ENCODE peak calls at places on chromosome 21, in seven cellular contexts. B, K, H, F, V, M and A are unnamed samples.

GRCh38 chr21:40631201-40631600 is 215.8 kb downstream of the DSCAM start:
- DNase-seq in V (no peak), B (no peak), F (no peak), K (no peak), M (no peak), H (peak; percentile 88), A (no peak)

GRCh38 chr21:28979092-28979491 is 13.6 kb downstream of the LTN1 start:
- DNase-seq in M (no peak), V (no peak), K (no peak), F (no peak), H (no peak), B (no peak), A (no peak)

GRCh38 chr21:36976882-36977651 is 10.6 kb upstream of the HLCS start:
- DNase-seq in V (peak; percentile 23), B (peak; percentile 60), F (no peak), K (peak; percentile 30), H (peak; percentile 73), M (no peak), A (peak; percentile 93)

GRCh38 chr21:35911412-35912191 is 148.7 kb downstream of the SETD4 start:
- DNase-seq in V (no peak), H (no peak), M (no peak), B (no peak), K (no peak), F (no peak), A (no peak)

GRCh38 chr21:36860736-36861594 is 105.5 kb downstream of the HLCS start:
- DNase-seq in H (peak; percentile 91), M (no peak), V (no peak), B (no peak), K (no peak), F (no peak), A (no peak)

GRCh38 chr21:26850116-26850643 is 5.0 kb upstream of the ADAMTS1 start:
- DNase-seq in F (no peak), M (no peak), K (no peak), V (no peak), H (peak; percentile 29), B (no peak), A (peak; percentile 76)

GRCh38 chr21:43644609-43645008 is 14.7 kb downstream of the HSF2BP start:
- DNase-seq in B (no peak), F (no peak), H (peak; percentile 82), M (no peak), V (no peak), K (no peak), A (no peak)

GRCh38 chr21:43814215-43815106 is 25.1 kb downstream of the RRP1 start:
- DNase-seq in B (no peak), V (no peak), K (no peak), F (no peak), H (peak; percentile 11), M (no peak), A (peak; percentile 62)

GRCh38 chr21:26626187-26626586 is 53.1 kb upstream of the CYYR1 start:
- DNase-seq in M (no peak), V (no peak), H (no peak), F (no peak), B (no peak), K (no peak), A (no peak)

GRCh38 chr21:35637431-35637830 is 422.9 kb downstream of the SETD4 start:
- DNase-seq in K (no peak), M (no peak), H (peak; percentile 76), F (no peak), V (no peak), B (no peak), A (no peak)

GRCh38 chr21:28737671-28738279 is 254.9 kb downstream of the LTN1 start:
- DNase-seq in B (peak; percentile 20), V (no peak), H (peak; percentile 39), M (no peak), F (no peak), K (no peak), A (no peak)

GRCh38 chr21:26070822-26071425 is 99.6 kb downstream of the APP start:
- DNase-seq in M (peak; percentile 21), K (peak; percentile 55), B (peak; percentile 18), F (no peak), V (no peak), H (peak; percentile 55), A (peak; percentile 67)

GRCh38 chr21:39867198-39867650 is at the start of gene PCP4:
- DNase-seq in M (peak; percentile 51), B (peak; percentile 43), K (peak; percentile 45), H (peak; percentile 20), V (peak; percentile 13), F (no peak), A (peak; percentile 96)

GRCh38 chr21:46560568-46561447 is 44.1 kb downstream of the S100B start:
- DNase-seq in M (no peak), H (no peak), B (no peak), K (no peak), V (no peak), F (no peak), A (no peak)

GRCh38 chr21:31872452-31873274 is at the start of gene HUNK:
- DNase-seq in H (peak; percentile 37), M (no peak), B (peak; percentile 61), F (peak; percentile 15), V (peak; percentile 13), K (peak; percentile 34), A (peak; percentile 73)

GRCh38 chr21:32456497-32456918 is 44.0 kb downstream of the EVA1C start:
- DNase-seq in B (no peak), F (no peak), H (peak; percentile 77), K (peak; percentile 67), V (no peak), M (no peak), A (no peak)

GRCh38 chr21:42841156-42841915 is 38.0 kb downstream of the WDR4 start:
- DNase-seq in F (no peak), B (no peak), V (no peak), K (no peak), H (no peak), M (peak; percentile 3), A (no peak)

GRCh38 chr21:43884861-43885370 is 19.9 kb downstream of the AGPAT3 start:
- DNase-seq in V (no peak), B (no peak), K (no peak), H (no peak), M (no peak), F (no peak), A (no peak)

GRCh38 chr21:27776925-27777553 is 810.2 kb upstream of the ADAMTS5 start:
- DNase-seq in F (peak; percentile 26), H (no peak), V (no peak), K (peak; percentile 22), B (no peak), M (no peak), A (no peak)

GRCh38 chr21:36718951-36719501 is 20.1 kb downstream of the SIM2 start:
- DNase-seq in B (no peak), F (no peak), V (no peak), K (no peak), M (peak; percentile 1), H (no peak), A (no peak)

DNA sequence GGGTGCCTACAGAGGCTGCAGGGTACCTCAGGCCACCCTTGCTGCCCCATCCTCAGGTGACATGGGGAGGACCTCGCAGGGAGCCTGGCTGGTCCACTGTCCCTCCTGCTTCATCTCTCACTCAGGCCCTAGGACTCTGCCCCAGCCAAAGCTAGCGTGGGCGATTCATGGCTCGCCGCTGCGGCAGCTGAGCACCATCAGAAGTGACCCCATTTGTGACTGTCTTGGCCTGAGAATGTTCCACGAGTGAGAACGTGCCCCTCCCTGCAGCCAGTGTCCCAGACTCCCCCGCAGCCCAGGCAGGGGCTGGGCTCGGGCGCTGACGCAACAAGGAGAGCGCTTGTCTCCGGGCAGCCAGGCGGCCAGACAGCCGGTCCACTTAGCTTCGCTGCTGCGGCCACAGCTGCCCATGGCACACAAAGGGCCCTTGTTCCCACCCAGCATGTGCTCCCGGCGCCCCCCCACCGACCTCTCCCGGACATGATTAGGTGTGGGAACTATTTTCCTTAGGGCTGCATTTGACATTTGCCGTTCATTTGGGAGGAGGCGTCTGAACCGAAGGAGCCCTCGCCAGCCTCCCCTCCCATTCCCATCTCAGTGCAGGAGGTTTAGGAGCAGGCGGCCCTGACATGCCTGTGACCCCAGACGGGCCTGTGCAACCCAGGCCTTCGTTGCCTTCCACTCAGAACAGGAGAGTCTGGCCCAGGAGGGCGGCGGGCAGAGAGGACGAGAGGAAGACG is 19.3 kb upstream of the POFUT2 start:
- DNase-seq in K (peak; percentile 92), B (peak; percentile 7), H (peak; percentile 92), M (no peak), V (no peak), F (peak; percentile 83), A (no peak)
- TF ChIP-seq CTCF in K (no peak), B (no peak), H (no peak), M (no peak), V (no peak), F (no peak), A (no peak)

GRCh38 chr21:41672543-41672915 is 94.3 kb downstream of the RIPK4 start:
- DNase-seq in V (no peak), K (no peak), H (no peak), M (no peak), B (no peak), F (no peak), A (no peak)
- H3K4me1 ChIP-seq in V (peaks cover 14% of the 10 kb centered on the region), K (no peaks in the 10 kb centered on the region), H (no peaks in the 10 kb centered on the region), M (peaks cover 1% of the 10 kb centered on the region), B (no peaks in the 10 kb centered on the region), F (no peaks in the 10 kb centered on the region), A (peaks cover 8% of the 10 kb centered on the region)

DNA sequence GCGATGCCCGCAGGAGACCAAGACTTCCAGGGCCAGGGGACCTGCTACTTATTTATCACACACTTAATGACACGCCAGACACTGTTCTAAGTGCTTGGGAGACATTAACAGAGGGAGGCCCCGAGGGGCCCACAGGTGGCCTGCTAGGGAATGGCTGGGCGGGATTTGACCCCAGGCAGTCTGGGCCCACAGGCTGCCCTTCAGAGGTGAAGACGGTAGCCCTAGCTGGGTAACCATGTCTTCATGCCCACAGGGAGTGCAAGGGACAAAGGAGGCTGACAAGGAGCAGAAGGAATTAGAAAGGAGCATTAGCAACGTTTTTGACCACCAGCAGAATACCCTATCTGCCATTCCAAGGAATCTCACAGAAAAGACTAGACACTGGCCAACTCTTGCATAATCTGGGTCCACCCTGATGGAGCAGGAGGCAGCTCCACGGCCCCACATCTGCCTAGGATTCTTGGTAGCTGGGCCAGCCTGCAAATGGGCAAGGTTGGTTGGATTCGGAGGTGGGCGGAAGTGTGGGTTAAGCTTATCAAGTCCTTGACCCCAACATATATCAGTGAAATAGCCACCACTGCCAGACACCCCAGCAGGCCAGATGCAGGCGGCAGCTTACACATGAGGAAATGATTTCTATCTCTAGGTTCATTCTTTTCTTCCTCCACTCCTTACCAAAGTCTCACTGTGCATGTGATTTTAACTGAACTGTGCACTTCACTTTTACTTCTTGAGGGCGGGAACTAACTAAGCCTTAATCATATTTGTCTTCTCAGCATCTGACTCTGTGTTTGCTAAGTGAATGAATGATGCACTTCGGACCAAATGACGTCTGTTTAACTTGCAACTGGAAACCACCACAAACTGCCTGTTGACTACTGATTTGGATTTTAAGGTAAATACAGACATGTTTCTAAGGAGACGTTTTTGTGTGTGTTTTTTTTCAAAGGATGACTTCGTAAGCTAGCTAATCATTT is 3.4 kb upstream of the ETS2 start:
- DNase-seq in V (peak; percentile 69), B (no peak), H (no peak), M (no peak), K (no peak), F (no peak), A (no peak)
- TF ChIP-seq CTCF in V (no peak), B (no peak), H (no peak), M (no peak), K (no peak), F (no peak), A (no peak)

DNA sequence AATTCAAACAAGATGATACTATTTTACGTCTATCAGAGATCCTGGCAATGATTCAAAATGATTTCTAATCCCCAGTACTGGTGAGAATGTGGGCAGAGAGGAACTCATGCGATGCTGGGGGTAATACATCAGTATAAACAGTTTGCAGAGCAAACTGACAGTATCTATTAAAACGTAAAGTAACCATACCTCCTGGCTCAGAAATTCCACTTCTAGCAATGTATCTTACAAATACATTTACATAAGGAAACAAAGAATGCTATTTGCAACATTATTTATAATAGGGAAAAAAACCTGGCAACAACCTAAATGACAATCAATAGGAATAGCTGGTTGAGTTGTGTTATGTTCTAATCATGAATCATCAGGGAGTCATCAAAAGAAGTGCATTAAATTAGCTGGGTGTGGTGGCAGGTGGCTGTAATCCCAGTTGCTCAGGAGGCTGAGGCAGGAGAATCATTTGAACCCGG is 15.9 kb downstream of the RCAN1 start:
- DNase-seq in B (no peak), H (peak; percentile 51), K (no peak), V (no peak), F (no peak), M (no peak), A (no peak)
- H3K4me1 ChIP-seq in B (no peaks in the 10 kb centered on the region), H (peaks cover 2% of the 10 kb centered on the region), K (no peaks in the 10 kb centered on the region), V (peaks cover 8% of the 10 kb centered on the region), F (peaks cover 3% of the 10 kb centered on the region), M (no peaks in the 10 kb centered on the region), A (peaks cover 12% of the 10 kb centered on the region)